ENCODE peak calls at places on chromosomes 5 and 9, in five cellular contexts. One of them, this sample, is unnamed.
A peak's percentile ranks its signal among the peaks of the same experiment; 100 is the strongest.

GRCh38 chr5:157342822-157343402 is 77.0 kb downstream of the CYFIP2 start:
- DNase-seq in astrocyte of the spinal cord: peak; percentile 7
- DNase-seq in GM12878: no peak
- DNase-seq in endodermal cell: peak; percentile 81
- DNase-seq in fibroblast of mammary gland: peak; percentile 44
- DNase-seq in this sample: peak; percentile 34

GRCh38 chr9:103757062-103757461 is 337.0 kb upstream of the SMC2 start:
- DNase-seq in astrocyte of the spinal cord: no peak
- DNase-seq in GM12878: no peak
- DNase-seq in endodermal cell: peak; percentile 54
- DNase-seq in fibroblast of mammary gland: no peak
- DNase-seq in this sample: no peak

GRCh38 chr9:70868661-70869652 is 252.5 kb downstream of the TRPM3 start:
- DNase-seq in astrocyte of the spinal cord: no peak
- DNase-seq in GM12878: no peak
- DNase-seq in endodermal cell: no peak
- DNase-seq in fibroblast of mammary gland: peak; percentile 57
- DNase-seq in this sample: peak; percentile 24

GRCh38 chr9:71105192-71105591 is 16.2 kb downstream of the TRPM3 start:
- DNase-seq in astrocyte of the spinal cord: no peak
- DNase-seq in GM12878: no peak
- DNase-seq in endodermal cell: no peak
- DNase-seq in fibroblast of mammary gland: no peak
- DNase-seq in this sample: no peak

GRCh38 chr9:136544549-136545064 is 1.2 kb downstream of the NOTCH1 start:
- DNase-seq in astrocyte of the spinal cord: peak; percentile 22
- DNase-seq in GM12878: no peak
- DNase-seq in endodermal cell: no peak
- DNase-seq in fibroblast of mammary gland: peak; percentile 15
- DNase-seq in this sample: peak; percentile 39

GRCh38 chr5:68264024-68264956 is 48.7 kb downstream of the PIK3R1 start:
- DNase-seq in astrocyte of the spinal cord: peak; percentile 53
- DNase-seq in GM12878: no peak
- DNase-seq in endodermal cell: no peak
- DNase-seq in fibroblast of mammary gland: no peak
- DNase-seq in this sample: peak; percentile 63

GRCh38 chr9:96661711-96662110 is 6.6 kb upstream of the PRXL2C start:
- DNase-seq in astrocyte of the spinal cord: peak; percentile 13
- DNase-seq in GM12878: no peak
- DNase-seq in endodermal cell: peak; percentile 46
- DNase-seq in fibroblast of mammary gland: no peak
- DNase-seq in this sample: no peak

GRCh38 chr9:137482094-137482781 is 23.1 kb upstream of the NSMF start:
- DNase-seq in astrocyte of the spinal cord: peak; percentile 61
- DNase-seq in GM12878: peak; percentile 8
- DNase-seq in endodermal cell: no peak
- DNase-seq in fibroblast of mammary gland: peak; percentile 85
- DNase-seq in this sample: peak; percentile 88

GRCh38 chr5:15492545-15492944 is 7.4 kb upstream of the FBXL7 start:
- DNase-seq in astrocyte of the spinal cord: no peak
- DNase-seq in GM12878: no peak
- DNase-seq in endodermal cell: no peak
- DNase-seq in fibroblast of mammary gland: peak; percentile 44
- DNase-seq in this sample: no peak

GRCh38 chr9:113508111-113508749 is 44.7 kb downstream of the RGS3 start:
- DNase-seq in astrocyte of the spinal cord: no peak
- DNase-seq in GM12878: no peak
- DNase-seq in endodermal cell: peak; percentile 70
- DNase-seq in fibroblast of mammary gland: peak; percentile 16
- DNase-seq in this sample: peak; percentile 47

GRCh38 chr5:4643960-4644359 is 496.2 kb upstream of the ADAMTS16 start:
- DNase-seq in astrocyte of the spinal cord: no peak
- DNase-seq in GM12878: no peak
- DNase-seq in endodermal cell: no peak
- DNase-seq in fibroblast of mammary gland: no peak
- DNase-seq in this sample: no peak

GRCh38 chr5:142734904-142735190 is 35.3 kb upstream of the ARHGAP26 start:
- DNase-seq in astrocyte of the spinal cord: no peak
- DNase-seq in GM12878: no peak
- DNase-seq in endodermal cell: peak; percentile 34
- DNase-seq in fibroblast of mammary gland: no peak
- DNase-seq in this sample: no peak

GRCh38 chr5:63400079-63400478 is 562.2 kb downstream of the HTR1A start:
- DNase-seq in astrocyte of the spinal cord: no peak
- DNase-seq in GM12878: no peak
- DNase-seq in endodermal cell: no peak
- DNase-seq in fibroblast of mammary gland: no peak
- DNase-seq in this sample: no peak

GRCh38 chr5:10595678-10596309 is 31.9 kb downstream of the ANKRD33B start:
- DNase-seq in astrocyte of the spinal cord: peak; percentile 89
- DNase-seq in GM12878: no peak
- DNase-seq in endodermal cell: no peak
- DNase-seq in fibroblast of mammary gland: peak; percentile 96
- DNase-seq in this sample: peak; percentile 92

GRCh38 chr5:132238169-132238744 is 10.6 kb upstream of the P4HA2 start:
- DNase-seq in astrocyte of the spinal cord: peak; percentile 65
- DNase-seq in GM12878: peak; percentile 32
- DNase-seq in endodermal cell: peak; percentile 95
- DNase-seq in fibroblast of mammary gland: peak; percentile 66
- DNase-seq in this sample: peak; percentile 68

DNA sequence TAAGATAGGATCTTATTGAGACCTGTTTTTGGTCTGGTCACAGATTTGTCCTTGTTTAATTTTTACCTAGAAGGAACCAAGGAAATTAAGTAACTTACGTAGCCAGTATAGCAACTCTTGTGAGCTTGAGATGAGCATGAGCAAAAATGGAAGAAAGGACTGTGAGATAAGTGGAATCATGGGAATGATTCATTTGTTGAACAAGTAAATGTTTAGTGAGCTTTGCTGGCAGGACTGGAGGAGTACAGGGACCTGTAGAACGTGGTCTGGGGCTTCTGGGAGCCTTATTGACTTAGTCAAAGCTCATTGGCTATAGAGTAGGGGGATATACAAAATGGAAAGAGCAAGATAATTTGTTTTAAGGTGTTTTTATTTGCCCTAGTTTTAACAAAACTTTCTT is 3.0 kb downstream of the RAD23B start:
- DNase-seq in astrocyte of the spinal cord: no peak
- DNase-seq in GM12878: no peak
- DNase-seq in endodermal cell: no peak
- DNase-seq in fibroblast of mammary gland: peak; percentile 53
- DNase-seq in this sample: peak; percentile 44
- H3K4me3 ChIP-seq in astrocyte of the spinal cord: peak overlapping the region; percentile 90
- H3K4me3 ChIP-seq in GM12878: peak overlapping the region; percentile 82
- H3K4me3 ChIP-seq in endodermal cell: peak overlapping the region; percentile 98
- H3K4me3 ChIP-seq in fibroblast of mammary gland: peak overlapping the region; percentile 96
- H3K4me3 ChIP-seq in this sample: peak overlapping the region; percentile 94

DNA sequence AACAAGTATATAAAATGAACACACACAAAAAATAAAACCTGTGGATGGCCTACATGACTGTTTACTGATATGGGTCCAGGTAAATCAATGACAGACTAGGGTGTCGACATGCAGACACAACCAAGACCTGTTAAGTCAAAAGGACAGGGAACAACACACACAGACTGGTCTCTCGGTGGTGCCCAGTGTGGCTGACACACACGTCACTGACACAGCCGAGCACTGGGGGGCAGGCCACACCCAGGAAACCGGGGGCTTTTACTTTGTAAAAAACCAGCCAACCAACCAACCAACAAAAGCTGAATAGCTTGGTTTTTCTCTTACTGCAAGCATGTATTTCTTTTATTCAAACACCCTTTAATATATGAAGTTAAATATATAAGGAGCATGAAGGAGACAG is 5.0 kb downstream of the FAM163B start:
- DNase-seq in astrocyte of the spinal cord: no peak
- DNase-seq in GM12878: no peak
- DNase-seq in endodermal cell: no peak
- DNase-seq in fibroblast of mammary gland: no peak
- DNase-seq in this sample: no peak
- TF ChIP-seq CTCF in astrocyte of the spinal cord: no peak
- TF ChIP-seq CTCF in GM12878: peak; percentile 26
- TF ChIP-seq CTCF in endodermal cell: no peak
- TF ChIP-seq CTCF in fibroblast of mammary gland: no peak
- TF ChIP-seq CTCF in this sample: no peak

GRCh38 chr9:94056442-94056974 is 27.8 kb upstream of the PTPDC1 start:
- DNase-seq in astrocyte of the spinal cord: peak; percentile 90
- DNase-seq in GM12878: no peak
- DNase-seq in endodermal cell: no peak
- DNase-seq in fibroblast of mammary gland: peak; percentile 93
- DNase-seq in this sample: peak; percentile 96
- H3K4me3 ChIP-seq in astrocyte of the spinal cord: no peak overlapping the region
- H3K4me3 ChIP-seq in GM12878: no peak overlapping the region
- H3K4me3 ChIP-seq in endodermal cell: no peak overlapping the region
- H3K4me3 ChIP-seq in fibroblast of mammary gland: no peak overlapping the region
- H3K4me3 ChIP-seq in this sample: peak overlapping the region; percentile 23

DNA sequence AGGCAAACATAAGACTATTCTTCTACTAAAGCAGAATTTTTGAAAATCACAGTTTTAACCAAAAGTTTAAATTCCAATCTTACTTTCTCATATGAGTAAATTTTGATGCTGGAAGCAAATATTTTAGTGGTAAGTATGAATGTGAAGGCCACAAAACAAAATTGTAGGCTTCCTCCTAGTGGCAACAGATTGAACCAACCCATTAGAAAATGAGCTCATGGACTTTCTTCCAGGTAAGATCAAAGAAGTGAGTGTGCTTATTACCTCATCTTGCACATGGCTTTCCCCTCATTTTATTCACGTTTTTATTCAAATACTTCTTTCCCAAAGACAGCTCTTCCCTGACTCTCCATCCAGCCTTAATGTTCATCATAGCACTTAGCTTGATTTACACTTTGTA is 16.5 kb upstream of the RLN2 start:
- DNase-seq in astrocyte of the spinal cord: no peak
- DNase-seq in GM12878: no peak
- DNase-seq in endodermal cell: no peak
- DNase-seq in fibroblast of mammary gland: no peak
- DNase-seq in this sample: no peak
- TF ChIP-seq CTCF in astrocyte of the spinal cord: peak; percentile 12
- TF ChIP-seq CTCF in GM12878: peak; percentile 17
- TF ChIP-seq CTCF in endodermal cell: peak; percentile 39
- TF ChIP-seq CTCF in fibroblast of mammary gland: peak; percentile 14
- TF ChIP-seq CTCF in this sample: peak; percentile 26

GRCh38 chr9:99238331-99238730 is 16.2 kb downstream of the SEC61B start:
- DNase-seq in astrocyte of the spinal cord: no peak
- DNase-seq in GM12878: no peak
- DNase-seq in endodermal cell: no peak
- DNase-seq in fibroblast of mammary gland: no peak
- DNase-seq in this sample: no peak

GRCh38 chr9:99237356-99237755 is 15.3 kb downstream of the SEC61B start:
- DNase-seq in astrocyte of the spinal cord: no peak
- DNase-seq in GM12878: no peak
- DNase-seq in endodermal cell: no peak
- DNase-seq in fibroblast of mammary gland: no peak
- DNase-seq in this sample: no peak

GRCh38 chr9:99235874-99236627 is 14.0 kb downstream of the SEC61B start:
- DNase-seq in astrocyte of the spinal cord: no peak
- DNase-seq in GM12878: peak; percentile 82
- DNase-seq in endodermal cell: no peak
- DNase-seq in fibroblast of mammary gland: no peak
- DNase-seq in this sample: no peak

GRCh38 chr9:99234618-99235017 is 12.5 kb downstream of the SEC61B start:
- DNase-seq in astrocyte of the spinal cord: no peak
- DNase-seq in GM12878: no peak
- DNase-seq in endodermal cell: no peak
- DNase-seq in fibroblast of mammary gland: no peak
- DNase-seq in this sample: no peak

DNA sequence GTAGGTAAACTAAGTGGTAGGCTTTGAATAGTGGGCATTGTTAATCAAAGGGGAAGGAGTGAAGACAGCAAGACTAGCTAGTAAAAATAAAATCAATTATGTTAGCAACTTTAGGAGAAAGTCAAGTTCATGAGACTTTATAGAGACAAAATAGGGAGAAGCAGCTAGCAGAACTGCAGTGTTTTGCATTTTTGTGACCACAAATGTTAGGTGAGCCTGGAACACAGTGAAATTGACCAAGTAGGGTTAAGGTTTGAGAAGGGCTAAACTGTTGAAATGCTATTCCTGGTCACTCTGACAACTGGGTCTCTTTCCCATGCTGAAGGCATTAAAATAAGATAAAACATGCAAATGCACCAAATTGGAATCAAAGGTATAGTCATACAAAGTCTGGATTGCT is 13.0 kb downstream of the SEC61B start:
- DNase-seq in astrocyte of the spinal cord: no peak
- DNase-seq in GM12878: no peak
- DNase-seq in endodermal cell: no peak
- DNase-seq in fibroblast of mammary gland: no peak
- DNase-seq in this sample: no peak
- H3K4me3 ChIP-seq in astrocyte of the spinal cord: no peak overlapping the region
- H3K4me3 ChIP-seq in GM12878: no peak overlapping the region
- H3K4me3 ChIP-seq in endodermal cell: no peak overlapping the region
- H3K4me3 ChIP-seq in fibroblast of mammary gland: no peak overlapping the region
- H3K4me3 ChIP-seq in this sample: no peak overlapping the region

DNA sequence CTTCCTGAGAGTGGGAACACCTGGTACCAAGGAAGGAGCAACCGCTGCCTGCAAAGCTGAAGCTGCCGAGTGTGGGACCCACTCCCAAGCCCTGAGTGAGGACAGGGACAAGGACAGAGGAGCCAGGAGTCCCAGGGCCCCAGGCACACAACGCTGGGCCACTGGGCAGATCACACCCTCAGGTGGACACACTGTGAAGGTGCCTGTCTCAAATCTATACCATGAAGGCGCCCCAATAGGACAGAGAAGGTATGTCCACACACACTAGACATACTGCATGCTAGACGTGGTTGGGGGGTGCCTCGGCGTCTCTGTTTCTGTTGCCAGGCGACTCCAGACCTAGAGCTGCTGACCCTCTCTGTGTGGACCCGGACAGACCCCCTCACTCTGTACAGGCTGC is 60.9 kb downstream of the ROR2 start:
- DNase-seq in astrocyte of the spinal cord: no peak
- DNase-seq in GM12878: no peak
- DNase-seq in endodermal cell: no peak
- DNase-seq in fibroblast of mammary gland: no peak
- DNase-seq in this sample: no peak
- TF ChIP-seq CTCF in astrocyte of the spinal cord: no peak
- TF ChIP-seq CTCF in GM12878: no peak
- TF ChIP-seq CTCF in endodermal cell: peak; percentile 19
- TF ChIP-seq CTCF in fibroblast of mammary gland: no peak
- TF ChIP-seq CTCF in this sample: no peak

DNA sequence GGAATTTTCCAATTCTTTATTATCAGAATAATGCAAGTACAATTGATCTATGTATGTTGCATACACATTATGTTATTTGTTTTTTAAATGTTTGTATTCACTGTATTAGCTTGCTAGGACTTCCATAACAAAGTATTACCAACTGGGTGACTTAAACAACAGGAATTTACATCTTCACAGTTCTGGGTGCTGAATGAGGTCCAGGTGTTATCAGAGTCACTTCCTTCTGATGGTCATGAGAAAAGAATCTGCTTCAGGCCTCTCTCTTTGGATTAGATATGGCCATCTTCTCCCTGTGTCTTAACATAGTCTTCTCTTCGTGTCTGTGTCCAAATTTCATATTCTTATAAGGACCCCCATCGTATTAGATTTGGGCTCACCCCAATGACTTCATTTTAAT is 229.1 kb upstream of the TRPC7 start:
- DNase-seq in astrocyte of the spinal cord: no peak
- DNase-seq in GM12878: no peak
- DNase-seq in endodermal cell: no peak
- DNase-seq in fibroblast of mammary gland: no peak
- DNase-seq in this sample: no peak
- H3K4me3 ChIP-seq in astrocyte of the spinal cord: no peak overlapping the region
- H3K4me3 ChIP-seq in GM12878: no peak overlapping the region
- H3K4me3 ChIP-seq in endodermal cell: no peak overlapping the region
- H3K4me3 ChIP-seq in fibroblast of mammary gland: no peak overlapping the region
- H3K4me3 ChIP-seq in this sample: no peak overlapping the region

GRCh38 chr9:95103385-95104087 is 214.0 kb downstream of the FANCC start:
- DNase-seq in astrocyte of the spinal cord: no peak
- DNase-seq in GM12878: no peak
- DNase-seq in endodermal cell: peak; percentile 77
- DNase-seq in fibroblast of mammary gland: no peak
- DNase-seq in this sample: no peak
- TF ChIP-seq CTCF in astrocyte of the spinal cord: peak; percentile 18
- TF ChIP-seq CTCF in GM12878: no peak
- TF ChIP-seq CTCF in endodermal cell: peak; percentile 72
- TF ChIP-seq CTCF in fibroblast of mammary gland: peak; percentile 21
- TF ChIP-seq CTCF in this sample: peak; percentile 35

This sample was measured in fibroblast of villous mesenchyme.